ENCODE peak calls at places on chromosomes 7 and 10, in nine cellular contexts. M is NCI-H2171, W is GDM1, D is coronary artery, H is gastrocnemius medialis, O is NCI-H2081, Z is AG04449, V is AG10803, R is activated T-cell treated with anti-CD3 and anti-CD28 coated beads for 1 hour. A is an unnamed sample.

GRCh38 chr7:82294258-82294855 is 149.2 kb downstream of the CACNA2D1 start:
- DNase-seq in M (no peak), W (no peak), D (no peak), H (no peak), O (no peak), Z (no peak), V (peak), R (no peak), A (no peak)

GRCh38 chr7:1555046-1555812 is 776 bp downstream of the TMEM184A start:
- DNase-seq in M (peak), W (no peak), D (peak), H (peak), O (peak), Z (peak), V (peak), R (no peak), A (peak)

GRCh38 chr7:128839751-128840177 is 9.6 kb downstream of the FLNC start:
- DNase-seq in M (no peak), W (no peak), D (no peak), H (peak), O (no peak), Z (no peak), V (no peak), R (no peak), A (no peak)

GRCh38 chr7:157483971-157484410 is 147.2 kb downstream of the DNAJB6 start:
- DNase-seq in M (no peak), W (no peak), D (no peak), H (peak), O (no peak), Z (no peak), V (no peak), R (no peak), A (no peak)

GRCh38 chr10:11853468-11853867 is 30.3 kb downstream of the PROSER2 start:
- DNase-seq in M (no peak), W (no peak), D (no peak), H (no peak), O (no peak), Z (no peak), V (no peak), R (no peak), A (no peak)

GRCh38 chr10:7133270-7133669 is 277.6 kb downstream of the SFMBT2 start:
- DNase-seq in M (no peak), W (no peak), D (no peak), H (no peak), O (no peak), Z (no peak), V (no peak), R (no peak), A (no peak)

GRCh38 chr10:103353281-103353680 is 2.3 kb upstream of the PCGF6 start:
- DNase-seq in M (no peak), W (no peak), D (no peak), H (no peak), O (no peak), Z (no peak), V (no peak), R (no peak), A (no peak)

GRCh38 chr10:20898851-20899250 is 1.7 kb upstream of the NEBL start:
- DNase-seq in M (no peak), W (no peak), D (no peak), H (no peak), O (no peak), Z (no peak), V (no peak), R (no peak), A (no peak)

GRCh38 chr7:135919071-135919841 is 57.9 kb downstream of the MTPN start:
- DNase-seq in M (no peak), W (no peak), D (no peak), H (no peak), O (no peak), Z (no peak), V (no peak), R (no peak), A (no peak)

GRCh38 chr10:104831272-104831671 is 190.2 kb downstream of the SORCS3 start:
- DNase-seq in M (no peak), W (no peak), D (no peak), H (no peak), O (no peak), Z (no peak), V (no peak), R (no peak), A (no peak)

GRCh38 chr10:63554666-63555065 is 33.5 kb downstream of the REEP3 start:
- DNase-seq in M (no peak), W (peak), D (no peak), H (no peak), O (no peak), Z (peak), V (peak), R (peak), A (no peak)

GRCh38 chr7:45563401-45563800 is 10.8 kb upstream of the ADCY1 start:
- DNase-seq in M (no peak), W (no peak), D (no peak), H (no peak), O (no peak), Z (no peak), V (no peak), R (no peak), A (no peak)

GRCh38 chr7:91898240-91898992 is 17.9 kb upstream of the MTERF1 start:
- DNase-seq in M (no peak), W (no peak), D (no peak), H (no peak), O (no peak), Z (no peak), V (no peak), R (no peak), A (no peak)

GRCh38 chr7:94012748-94013147 is 8.6 kb upstream of the BET1 start:
- DNase-seq in M (no peak), W (no peak), D (no peak), H (no peak), O (no peak), Z (no peak), V (no peak), R (no peak), A (peak)